ENCODE peak calls at places on chromosomes 4 and X, in six cellular contexts. D is prostate gland, J is stomach, P is breast epithelium, O is uterus, E is tibial nerve. G is an unnamed sample. For H3K4me1, the result is how much of the 10 kb centered on the place peaks cover.

GRCh38 chr4:36189511-36190226 is 54.6 kb downstream of the ARAP2 start:
- DNase-seq in P (no peak), E (no peak), D (no peak), O (no peak), J (no peak), G (no peak)

GRCh38 chrX:52990848-52991247 is 32.5 kb upstream of the FAM156A start:
- DNase-seq in O (no peak), D (no peak), J (no peak), E (no peak), P (no peak), G (no peak)

GRCh38 chr4:86657382-86657781 is 63.3 kb downstream of the PTPN13 start:
- DNase-seq in D (no peak), J (no peak), P (no peak), O (no peak), E (no peak), G (no peak)

GRCh38 chrX:24117288-24117687 is 32.2 kb upstream of the ZFX start:
- DNase-seq in E (no peak), D (peak), J (no peak), P (no peak), O (peak), G (peak)

GRCh38 chr4:147134536-147135210 is 189.0 kb upstream of the TTC29 start:
- DNase-seq in D (no peak), O (no peak), E (no peak), P (no peak), J (no peak), G (no peak)

GRCh38 chr4:102612195-102612594 is 111.0 kb downstream of the NFKB1 start:
- DNase-seq in D (no peak), O (no peak), P (no peak), E (no peak), J (no peak), G (no peak)

GRCh38 chr4:96149911-96150310 is 310.0 kb downstream of the PDHA2 start:
- DNase-seq in J (no peak), E (no peak), P (no peak), D (no peak), O (no peak), G (no peak)

GRCh38 chr4:46462746-46463145 is 72.8 kb upstream of the GABRA2 start:
- DNase-seq in J (no peak), D (no peak), P (no peak), E (no peak), O (no peak), G (no peak)

GRCh38 chr4:95980877-95981360 is 141.0 kb downstream of the PDHA2 start:
- DNase-seq in J (no peak), P (no peak), D (no peak), O (no peak), E (no peak), G (no peak)

GRCh38 chr4:151676301-151676700 is 84.5 kb downstream of the GATB start:
- DNase-seq in D (no peak), O (no peak), P (no peak), E (no peak), J (no peak), G (no peak)

GRCh38 chr4:136412708-136413107 is 1119.6 kb downstream of the PCDH18 start:
- DNase-seq in E (no peak), J (no peak), D (no peak), P (no peak), O (no peak), G (no peak)

GRCh38 chr4:85067342-85067741 is 100.9 kb upstream of the WDFY3 start:
- DNase-seq in E (no peak), J (no peak), P (no peak), O (no peak), D (no peak), G (no peak)

GRCh38 chr4:84503495-84504437 is 4.7 kb upstream of the NKX6-1 start:
- DNase-seq in O (no peak), D (peak), E (no peak), P (no peak), J (no peak), G (no peak)

GRCh38 chr4:10205223-10205622 is 88.6 kb upstream of the WDR1 start:
- DNase-seq in J (no peak), O (no peak), D (no peak), P (no peak), E (no peak), G (no peak)

GRCh38 chr4:27702710-27703431 is 842.2 kb downstream of the STIM2 start:
- DNase-seq in P (no peak), D (no peak), O (no peak), E (no peak), J (no peak), G (no peak)
- TF ChIP-seq CTCF in P (no peak), D (peak), O (no peak), E (no peak), J (no peak), G (no peak)

GRCh38 chr4:185742766-185743165 is 69.2 kb downstream of the SORBS2 start:
- DNase-seq in O (no peak), J (no peak), D (no peak), P (no peak), E (no peak), G (no peak)
- H3K4me1 ChIP-seq in O (under half), J (under half), D (under half), P (under half), E (under half), G (under half)

GRCh38 chr4:153638011-153638410 is 46.1 kb upstream of the TLR2 start:
- DNase-seq in O (no peak), J (no peak), E (no peak), P (no peak), D (no peak), G (no peak)
- TF ChIP-seq POLR2A in O (no peak), J (no peak), E (no peak), P (no peak), D (no peak), G (no peak)

GRCh38 chr4:174828845-174829701 is at the start of gene GLRA3:
- DNase-seq in J (peak), O (peak), P (no peak), D (no peak), E (no peak), G (peak)

DNA sequence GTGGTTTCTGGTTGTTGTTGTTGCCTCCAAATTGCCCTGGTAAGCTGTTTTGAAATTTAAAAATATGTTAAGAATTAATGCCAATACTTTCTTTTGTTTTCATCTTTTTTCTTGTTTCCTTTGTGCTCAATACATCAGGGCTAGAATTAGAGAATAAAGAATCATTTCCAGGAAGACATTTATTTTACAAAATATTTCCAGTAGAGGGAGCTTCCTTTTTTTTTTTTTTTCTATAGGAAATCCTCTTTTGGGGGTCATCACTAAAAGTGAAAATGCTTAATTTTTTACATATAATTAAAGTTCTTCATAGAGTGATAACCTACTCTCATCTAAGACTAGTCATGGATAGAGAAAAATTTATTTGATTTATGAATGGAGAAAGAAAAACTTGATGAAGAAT is 2.4 kb downstream of the GLRA3 start:
- DNase-seq in P (no peak), J (no peak), E (no peak), O (no peak), D (no peak), G (no peak)
- TF ChIP-seq CTCF in P (no peak), J (no peak), E (no peak), O (no peak), D (no peak), G (no peak)

GRCh38 chrX:110748256-110748811 is 47.3 kb downstream of the CHRDL1 start:
- DNase-seq in D (no peak), J (no peak), O (no peak), P (no peak), E (no peak), G (no peak)

GRCh38 chrX:110746014-110746413 is 49.6 kb downstream of the CHRDL1 start:
- DNase-seq in E (no peak), P (no peak), D (no peak), J (no peak), O (no peak), G (no peak)

GRCh38 chrX:110745288-110745687 is 50.3 kb downstream of the CHRDL1 start:
- DNase-seq in J (no peak), O (no peak), E (no peak), D (no peak), P (no peak), G (no peak)

GRCh38 chrX:110741213-110741796 is 54.3 kb downstream of the CHRDL1 start:
- DNase-seq in E (no peak), O (no peak), P (no peak), J (no peak), D (no peak), G (no peak)

GRCh38 chrX:110743679-110744340 is 51.8 kb downstream of the CHRDL1 start:
- DNase-seq in J (no peak), D (no peak), O (no peak), P (no peak), E (no peak), G (no peak)
- H3K4me1 ChIP-seq in J (under half), D (under half), O (under half), P (under half), E (under half), G (under half)

GRCh38 chr4:54066088-54066415 is 1.6 kb upstream of the CHIC2 start:
- DNase-seq in P (no peak), O (no peak), D (no peak), E (no peak), J (no peak), G (no peak)

GRCh38 chr4:54067163-54067562 is 2.8 kb upstream of the CHIC2 start:
- DNase-seq in O (peak), J (peak), D (peak), P (peak), E (no peak), G (no peak)

GRCh38 chr4:54065282-54066087 is 1.1 kb upstream of the CHIC2 start:
- DNase-seq in J (no peak), O (no peak), P (no peak), E (no peak), D (no peak), G (no peak)

GRCh38 chr4:54064317-54065275 is at the start of gene CHIC2:
- DNase-seq in J (peak), E (peak), P (peak), D (peak), O (peak), G (peak)

GRCh38 chr4:54066718-54067129 is 2.3 kb upstream of the CHIC2 start:
- DNase-seq in E (no peak), J (peak), O (no peak), D (no peak), P (no peak), G (no peak)
- TF ChIP-seq POLR2A in E (no peak), J (no peak), O (no peak), D (no peak), P (no peak), G (no peak)

DNA sequence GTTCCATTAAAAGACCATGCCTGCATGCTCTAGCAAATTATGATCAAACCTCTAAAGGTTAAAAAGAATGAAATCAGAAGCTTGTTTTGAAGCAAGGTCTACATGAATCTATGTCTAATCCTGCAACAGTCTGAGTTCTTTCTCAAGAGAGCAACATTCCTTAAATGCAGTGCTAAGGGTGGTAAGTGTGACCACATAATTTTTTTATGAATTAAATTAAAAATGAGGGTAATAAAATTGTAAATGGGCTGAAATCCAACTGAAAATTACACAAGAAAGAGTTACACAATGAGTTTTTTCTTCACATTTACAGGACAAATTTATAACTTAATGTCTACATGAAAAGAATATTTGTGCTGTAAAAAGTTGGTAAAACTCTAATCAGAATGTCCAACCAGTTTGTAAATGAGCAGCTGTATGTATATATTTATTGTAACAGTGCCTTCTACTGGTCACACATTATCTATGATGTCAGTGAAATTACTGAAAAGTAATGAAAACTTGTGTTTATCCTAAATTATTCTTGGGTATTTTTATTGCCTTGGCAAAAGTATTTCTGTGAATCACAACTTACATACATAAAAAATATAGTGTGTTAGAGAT is 336.3 kb upstream of the PITX2 start:
- DNase-seq in O (no peak), E (no peak), P (no peak), D (no peak), J (no peak), G (no peak)
- TF ChIP-seq CTCF in O (no peak), E (no peak), P (no peak), D (no peak), J (no peak), G (no peak)